ENCODE peak calls at places on chromosomes 3 and 15, in four cellular contexts. H, V, O and N are unnamed samples. For H3K36me3, the result is how much of the 10 kb centered on the place peaks cover.

GRCh38 chr15:64856429-64857145 is 14.9 kb downstream of the PLEKHO2 start:
- DNase-seq in H (peak), O (no peak), V (peak), N (no peak)

GRCh38 chr3:182794806-182795369 is 1.6 kb downstream of the ATP11B start:
- DNase-seq in V (no peak), H (no peak), O (no peak), N (peak)

GRCh38 chr15:73130830-73131229 is 78.6 kb downstream of the NEO1 start:
- DNase-seq in O (no peak), H (no peak), V (no peak), N (no peak)

GRCh38 chr3:32817195-32817560 is 619 bp upstream of the TRIM71 start:
- DNase-seq in H (no peak), O (no peak), V (no peak), N (no peak)

GRCh38 chr3:36546196-36546595 is 165.9 kb downstream of the STAC start:
- DNase-seq in V (no peak), O (no peak), H (no peak), N (no peak)

GRCh38 chr3:171810278-171811058 is at the start of gene PLD1:
- DNase-seq in V (peak), O (peak), H (no peak), N (peak)

GRCh38 chr3:147934316-147935188 is 525.4 kb downstream of the ZIC1 start:
- DNase-seq in O (no peak), V (no peak), H (no peak), N (no peak)

GRCh38 chr3:108391917-108392585 is 95.7 kb downstream of the HHLA2 start:
- DNase-seq in O (no peak), V (no peak), H (no peak), N (peak)

GRCh38 chr3:122961146-122961545 is 66.4 kb downstream of the SEMA5B start:
- DNase-seq in H (no peak), V (no peak), O (no peak), N (no peak)

GRCh38 chr3:143795849-143796248 is 52.4 kb downstream of the SLC9A9 start:
- DNase-seq in O (no peak), H (no peak), V (no peak), N (peak)
- TF ChIP-seq CTCF in O (no peak), H (no peak), V (no peak), N (no peak)

GRCh38 chr3:138591392-138591791 is 2.7 kb downstream of the CEP70 start:
- DNase-seq in V (no peak), H (no peak), O (no peak), N (no peak)
- H3K4me3 ChIP-seq in V (no peak), H (no peak), O (no peak), N (no peak)

DNA sequence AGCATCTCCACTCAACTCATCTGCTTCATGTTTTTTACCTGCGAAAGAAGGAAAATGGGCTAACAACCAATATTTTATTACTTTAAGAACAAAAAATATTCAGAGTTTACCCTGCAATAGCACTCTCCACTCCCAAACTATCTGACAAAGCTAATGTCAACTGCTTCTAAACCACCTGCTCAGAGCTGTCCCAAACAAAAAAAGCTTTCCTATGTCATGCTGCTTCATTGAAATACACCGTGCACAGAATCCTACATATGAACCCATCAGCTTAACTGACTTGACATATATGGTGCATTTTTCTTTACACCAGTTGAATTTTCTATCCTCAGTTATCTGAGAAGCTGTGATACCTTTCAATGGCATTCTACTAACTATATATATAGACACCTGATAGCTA is 16.5 kb downstream of the SLTM start:
- DNase-seq in O (no peak), H (no peak), V (no peak), N (no peak)
- H3K36me3 ChIP-seq in O (under half), H (under half), V (under half), N (under half)

GRCh38 chr15:48965972-48966371 is 2.3 kb upstream of the SHC4 start:
- DNase-seq in O (no peak), H (no peak), V (no peak), N (peak)
- TF ChIP-seq CTCF in O (no peak), H (no peak), V (no peak), N (peak)

GRCh38 chr3:13479582-13480339 is at the start of gene HDAC11:
- DNase-seq in V (peak), O (peak), H (peak), N (peak)

GRCh38 chr3:13482106-13482690 is 2.1 kb downstream of the HDAC11 start:
- DNase-seq in H (no peak), V (no peak), O (no peak), N (no peak)

GRCh38 chr3:13479332-13479581 is 849 bp upstream of the HDAC11 start:
- DNase-seq in O (no peak), H (no peak), V (peak), N (no peak)

GRCh38 chr3:13483286-13483685 is 3.2 kb downstream of the HDAC11 start:
- DNase-seq in O (no peak), H (no peak), V (no peak), N (no peak)

DNA sequence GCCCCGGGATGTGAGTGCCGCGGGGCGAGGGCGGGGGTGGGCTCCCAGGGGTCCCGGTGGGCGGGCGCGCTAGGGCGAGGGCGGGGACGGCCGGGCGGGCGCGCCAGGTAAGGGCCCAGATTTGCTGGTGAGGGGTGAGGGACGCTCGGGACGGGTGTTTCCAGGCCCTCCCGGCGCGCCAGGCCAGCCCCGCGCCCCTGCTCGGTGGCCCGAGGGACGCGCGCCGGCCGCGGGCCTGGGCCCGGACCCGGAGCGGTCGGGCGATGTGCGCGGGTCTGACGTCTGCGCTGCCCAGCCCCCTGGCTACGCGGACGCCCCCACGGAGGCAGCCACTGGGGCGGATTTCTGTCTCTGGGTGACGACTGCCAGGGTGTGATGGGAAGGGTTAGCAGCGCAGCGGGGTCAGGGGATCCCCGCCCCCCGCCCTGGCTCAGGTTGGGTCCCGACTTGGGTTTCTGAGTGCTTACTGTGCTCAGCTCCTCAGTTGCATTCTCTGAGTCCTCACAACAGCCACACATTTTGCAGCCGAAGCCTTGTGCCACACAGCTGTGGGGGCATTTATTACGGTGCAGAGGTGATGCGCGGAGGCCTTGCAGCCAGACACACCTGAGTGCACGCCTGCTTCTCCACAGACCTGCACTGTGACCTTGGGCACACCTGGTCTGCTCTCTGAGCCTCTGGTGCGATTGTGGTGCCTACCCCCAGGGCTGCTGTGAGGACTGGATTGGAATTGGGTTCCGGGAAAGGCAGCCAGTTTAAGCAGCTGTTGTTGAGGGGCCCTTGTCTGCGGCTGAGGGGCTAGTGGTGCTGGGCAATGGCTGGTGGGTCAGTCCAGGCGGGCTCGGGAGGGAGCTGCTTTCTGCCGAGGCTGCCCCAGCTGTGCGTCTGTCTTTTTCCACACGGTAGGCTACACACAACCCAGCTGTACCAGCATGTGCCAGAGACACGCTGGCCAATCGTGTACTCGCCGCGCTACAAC is 523 bp downstream of the HDAC11 start:
- DNase-seq in H (peak), O (no peak), V (peak), N (no peak)
- H3K4me3 ChIP-seq in H (peak), O (peak), V (peak), N (peak)

GRCh38 chr15:59029554-59029953 is 42.1 kb downstream of the RNF111 start:
- DNase-seq in O (no peak), V (no peak), H (no peak), N (no peak)

GRCh38 chr15:59039225-59039624 is 51.8 kb downstream of the RNF111 start:
- DNase-seq in V (no peak), H (no peak), O (no peak), N (no peak)

GRCh38 chr15:59035157-59035556 is 47.7 kb downstream of the RNF111 start:
- DNase-seq in V (no peak), O (no peak), H (no peak), N (no peak)
- H3K36me3 ChIP-seq in V (under half), O (under half), H (under half), N (under half)

DNA sequence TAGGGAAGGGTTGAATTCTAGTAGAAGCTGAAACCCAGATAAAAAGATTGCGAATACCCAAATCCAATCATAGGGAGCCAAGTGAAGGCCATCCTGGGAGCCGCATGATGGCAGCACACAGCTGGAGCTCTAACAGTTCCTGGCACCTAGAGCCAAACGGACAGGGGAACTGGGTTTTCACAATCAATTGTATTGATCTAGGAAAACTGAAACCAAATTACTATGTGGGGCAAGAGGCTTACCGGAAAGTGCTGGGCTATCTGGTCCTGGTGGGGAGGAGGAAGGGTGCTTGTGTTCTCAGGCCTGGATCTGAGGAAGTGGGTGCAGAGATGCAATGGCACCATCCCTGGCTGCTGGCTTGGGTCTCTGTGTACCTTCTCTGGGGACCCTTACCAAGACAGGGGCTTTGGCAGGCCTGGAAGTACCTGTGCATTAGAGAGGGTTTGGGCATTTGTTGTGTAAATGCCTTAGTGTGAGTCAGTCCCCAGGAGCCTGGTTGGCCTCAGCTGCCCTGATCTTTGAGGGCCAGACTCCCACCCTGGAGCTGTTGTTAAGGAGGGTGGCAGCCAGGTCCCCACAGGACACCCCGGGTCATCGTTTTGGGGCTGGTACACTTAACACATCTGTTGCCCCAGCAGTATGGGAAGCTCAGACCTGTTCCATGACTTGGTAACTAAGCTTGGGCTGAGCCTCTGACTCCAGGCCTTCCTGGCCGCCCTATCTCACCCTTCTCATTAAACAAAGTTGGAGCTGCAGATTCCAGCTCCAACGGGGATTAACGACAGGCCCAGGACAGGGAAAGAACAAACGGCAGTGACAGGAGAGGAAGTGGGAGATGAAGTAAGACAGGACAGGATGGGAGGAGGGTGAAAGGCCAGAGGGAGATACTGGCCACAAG is 8.9 kb upstream of the FURIN start:
- DNase-seq in O (no peak), V (peak), H (no peak), N (no peak)
- TF ChIP-seq CTCF in O (no peak), V (peak), H (no peak), N (no peak)

DNA sequence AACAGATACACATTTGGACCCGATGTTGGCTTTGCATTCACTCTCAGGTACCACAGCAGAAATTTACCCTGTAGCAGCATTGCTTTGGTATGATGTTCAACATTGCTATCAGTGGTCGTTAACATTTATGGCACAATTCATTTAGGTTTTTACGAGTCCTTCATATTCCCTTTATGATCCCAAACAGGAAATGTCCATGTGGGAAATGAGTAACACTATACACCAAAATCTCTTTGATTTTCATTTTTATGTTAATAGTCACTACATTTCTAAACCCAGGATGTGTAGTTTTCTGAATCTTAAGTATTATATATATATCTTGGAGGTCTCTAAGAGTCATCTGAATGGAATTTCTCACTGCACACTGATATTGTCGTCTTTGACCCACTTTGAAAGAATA is 78.5 kb upstream of the RBMS3 start:
- DNase-seq in O (no peak), V (no peak), H (no peak), N (peak)
- H3K4me3 ChIP-seq in O (no peak), V (no peak), H (no peak), N (no peak)